ENCODE peak calls at places on chromosome 20, in four cellular contexts. One of them, this sample, is unnamed.

GRCh38 chr20:17646901-17647301 is 35.1 kb downstream of the RRBP1 start:
- DNase-seq in fibroblast of lung: no peak
- DNase-seq in H1: no peak
- DNase-seq in IMR-90: no peak
- DNase-seq in this sample: no peak

GRCh38 chr20:3209023-3209945 is at the start of gene ITPA:
- DNase-seq in IMR-90: peak; percentile 20
- DNase-seq in H1: no peak
- DNase-seq in fibroblast of lung: peak; percentile 39
- DNase-seq in this sample: peak; percentile 27

GRCh38 chr20:8156603-8157079 is 24.6 kb downstream of the PLCB1 start:
- DNase-seq in IMR-90: peak; percentile 59
- DNase-seq in fibroblast of lung: peak; percentile 67
- DNase-seq in H1: no peak
- DNase-seq in this sample: peak; percentile 62

GRCh38 chr20:1933465-1933870 is 38.3 kb downstream of the SIRPA start:
- DNase-seq in fibroblast of lung: peak; percentile 61
- DNase-seq in H1: no peak
- DNase-seq in IMR-90: peak; percentile 36
- DNase-seq in this sample: peak; percentile 48

GRCh38 chr20:31788578-31788977 is 30.6 kb upstream of the MYLK2 start:
- DNase-seq in fibroblast of lung: no peak
- DNase-seq in H1: no peak
- DNase-seq in IMR-90: peak; percentile 28
- DNase-seq in this sample: no peak

GRCh38 chr20:34397096-34397495 is 34.0 kb downstream of the ITCH start:
- DNase-seq in IMR-90: peak; percentile 24
- DNase-seq in fibroblast of lung: peak; percentile 19
- DNase-seq in H1: no peak
- DNase-seq in this sample: no peak

GRCh38 chr20:38222231-38222922 is 38.2 kb downstream of the KIAA1755 start:
- DNase-seq in IMR-90: peak; percentile 48
- DNase-seq in fibroblast of lung: peak; percentile 26
- DNase-seq in H1: no peak
- DNase-seq in this sample: no peak

GRCh38 chr20:17887331-17888030 is 81.1 kb downstream of the SNX5 start:
- DNase-seq in fibroblast of lung: no peak
- DNase-seq in IMR-90: no peak
- DNase-seq in H1: no peak
- DNase-seq in this sample: no peak

GRCh38 chr20:48776306-48776705 is 51.5 kb downstream of the PREX1 start:
- DNase-seq in IMR-90: peak; percentile 43
- DNase-seq in H1: no peak
- DNase-seq in fibroblast of lung: peak; percentile 85
- DNase-seq in this sample: peak; percentile 76

GRCh38 chr20:35264755-35265154 is 13.2 kb downstream of the MMP24OS start:
- DNase-seq in H1: no peak
- DNase-seq in fibroblast of lung: peak; percentile 59
- DNase-seq in IMR-90: peak; percentile 22
- DNase-seq in this sample: peak; percentile 33

GRCh38 chr20:1225729-1226313 is at the start of gene RAD21L1:
- DNase-seq in fibroblast of lung: peak; percentile 67
- DNase-seq in H1: peak; percentile 65
- DNase-seq in IMR-90: peak; percentile 60
- DNase-seq in this sample: peak; percentile 34

GRCh38 chr20:20677186-20677585 is 35.3 kb downstream of the RALGAPA2 start:
- DNase-seq in IMR-90: no peak
- DNase-seq in H1: no peak
- DNase-seq in fibroblast of lung: peak; percentile 64
- DNase-seq in this sample: peak; percentile 55

GRCh38 chr20:25283221-25283951 is 35.5 kb downstream of the PYGB start:
- DNase-seq in H1: no peak
- DNase-seq in fibroblast of lung: no peak
- DNase-seq in IMR-90: no peak
- DNase-seq in this sample: no peak

GRCh38 chr20:35491823-35492222 is 36.4 kb downstream of the CEP250 start:
- DNase-seq in fibroblast of lung: peak; percentile 68
- DNase-seq in IMR-90: peak; percentile 18
- DNase-seq in H1: no peak
- DNase-seq in this sample: peak; percentile 61

GRCh38 chr20:31721408-31722332 is 998 bp downstream of the BCL2L1 start:
- DNase-seq in IMR-90: no peak
- DNase-seq in H1: no peak
- DNase-seq in fibroblast of lung: no peak
- DNase-seq in this sample: no peak

GRCh38 chr20:10201321-10201870 is 17.2 kb upstream of the SNAP25 start:
- DNase-seq in IMR-90: peak; percentile 39
- DNase-seq in H1: no peak
- DNase-seq in fibroblast of lung: peak; percentile 61
- DNase-seq in this sample: peak; percentile 45

GRCh38 chr20:50332491-50332980 is 141.9 kb downstream of the CEBPB start:
- DNase-seq in fibroblast of lung: no peak
- DNase-seq in IMR-90: no peak
- DNase-seq in H1: no peak
- DNase-seq in this sample: no peak
- H2AFZ ChIP-seq in fibroblast of lung: no peak overlapping the region
- H2AFZ ChIP-seq in IMR-90: no peak overlapping the region
- H2AFZ ChIP-seq in H1: no peak overlapping the region
- H2AFZ ChIP-seq in this sample: no peak overlapping the region

DNA sequence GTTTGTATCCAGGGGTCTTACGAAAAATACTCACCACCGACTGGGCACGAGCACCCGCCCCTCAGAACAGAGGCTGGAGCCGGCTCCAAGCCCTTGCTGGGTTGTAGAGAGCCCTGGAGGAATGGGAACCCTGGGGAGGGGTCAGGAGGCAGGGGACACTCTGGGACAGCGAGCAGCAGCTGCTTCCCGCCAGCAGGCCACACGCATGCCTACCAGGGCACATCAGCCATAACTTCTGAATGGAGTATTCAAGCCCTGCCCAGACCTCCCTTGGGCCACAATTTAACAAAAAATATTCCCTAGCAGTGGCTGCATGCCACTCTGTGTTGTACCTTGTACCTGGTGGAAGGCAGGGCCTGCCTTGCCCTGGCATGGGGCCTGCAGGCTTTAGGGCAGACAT is 31.6 kb upstream of the CD93 start:
- DNase-seq in H1: no peak
- DNase-seq in IMR-90: no peak
- DNase-seq in fibroblast of lung: no peak
- DNase-seq in this sample: no peak
- H3K27ac ChIP-seq in H1: no peak overlapping the region
- H3K27ac ChIP-seq in IMR-90: no peak overlapping the region
- H3K27ac ChIP-seq in fibroblast of lung: no peak overlapping the region
- H3K27ac ChIP-seq in this sample: no peak overlapping the region

DNA sequence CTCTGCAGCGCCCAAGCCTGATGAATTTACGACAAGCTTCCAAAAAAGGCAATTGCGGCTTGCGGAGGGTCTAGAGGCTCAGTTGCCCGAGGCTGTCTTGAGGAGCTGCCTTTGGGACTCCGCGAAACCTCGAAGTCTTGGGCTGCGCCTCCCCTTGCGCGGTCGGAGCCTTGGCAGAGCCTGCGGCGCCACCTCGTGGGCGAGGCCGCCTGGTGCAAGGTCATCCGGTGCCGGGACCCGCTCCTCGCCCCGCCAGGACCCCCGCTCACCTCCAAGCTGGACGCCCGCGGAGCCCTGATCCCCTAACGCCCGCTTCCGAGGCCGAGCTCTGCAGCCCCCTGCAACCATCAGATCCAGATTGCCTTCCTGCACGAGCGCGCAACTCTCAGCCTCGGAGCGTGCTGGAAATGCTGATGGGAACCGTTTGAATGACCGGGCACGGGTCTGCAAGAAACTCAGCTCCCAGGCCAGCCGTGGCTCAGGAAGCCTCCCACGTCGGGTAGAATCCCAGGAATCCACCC is 14.9 kb upstream of the FAM210B start:
- DNase-seq in H1: peak; percentile 79
- DNase-seq in IMR-90: peak; percentile 24
- DNase-seq in fibroblast of lung: peak; percentile 27
- DNase-seq in this sample: no peak
- H2AFZ ChIP-seq in H1: peak overlapping the region; percentile 47
- H2AFZ ChIP-seq in IMR-90: peak overlapping the region; percentile 71
- H2AFZ ChIP-seq in fibroblast of lung: peak overlapping the region; percentile 30
- H2AFZ ChIP-seq in this sample: peak overlapping the region; percentile 77

DNA sequence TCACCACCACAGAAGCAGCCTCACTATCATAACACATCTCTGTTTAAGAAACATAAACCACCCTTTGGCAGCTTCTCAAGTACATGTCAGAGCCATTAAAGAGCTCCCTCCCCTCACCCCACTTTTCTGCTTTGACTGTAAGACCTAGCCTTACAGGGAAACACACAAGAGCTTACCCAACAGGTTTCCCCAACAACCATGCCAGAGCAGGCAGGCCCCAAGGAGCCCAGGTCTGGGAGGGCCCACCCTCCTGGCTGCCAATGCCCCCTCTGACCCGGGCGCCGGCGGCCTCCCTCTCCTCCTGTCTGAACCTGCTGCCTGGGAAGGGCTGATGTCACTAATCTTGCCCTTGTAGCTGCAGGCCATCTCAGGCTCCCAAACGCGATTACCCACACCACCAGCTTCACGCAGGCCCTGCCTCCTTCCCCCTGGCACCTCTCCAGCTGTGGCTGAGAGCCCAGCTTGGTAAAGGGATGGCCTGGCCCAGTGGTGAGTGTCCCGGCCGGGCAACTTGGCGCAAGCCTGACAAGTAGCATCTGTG is 402.0 kb downstream of the MAFB start:
- DNase-seq in fibroblast of lung: no peak
- DNase-seq in IMR-90: no peak
- DNase-seq in H1: no peak
- DNase-seq in this sample: no peak
- H3K27ac ChIP-seq in fibroblast of lung: no peak overlapping the region
- H3K27ac ChIP-seq in IMR-90: no peak overlapping the region
- H3K27ac ChIP-seq in H1: no peak overlapping the region
- H3K27ac ChIP-seq in this sample: no peak overlapping the region

GRCh38 chr20:63972312-63973159 is 2.8 kb upstream of the ZNF512B start:
- DNase-seq in IMR-90: no peak
- DNase-seq in H1: no peak
- DNase-seq in fibroblast of lung: no peak
- DNase-seq in this sample: no peak
- H2AFZ ChIP-seq in IMR-90: peak overlapping the region; percentile 49
- H2AFZ ChIP-seq in H1: no peak overlapping the region
- H2AFZ ChIP-seq in fibroblast of lung: no peak overlapping the region
- H2AFZ ChIP-seq in this sample: no peak overlapping the region

DNA sequence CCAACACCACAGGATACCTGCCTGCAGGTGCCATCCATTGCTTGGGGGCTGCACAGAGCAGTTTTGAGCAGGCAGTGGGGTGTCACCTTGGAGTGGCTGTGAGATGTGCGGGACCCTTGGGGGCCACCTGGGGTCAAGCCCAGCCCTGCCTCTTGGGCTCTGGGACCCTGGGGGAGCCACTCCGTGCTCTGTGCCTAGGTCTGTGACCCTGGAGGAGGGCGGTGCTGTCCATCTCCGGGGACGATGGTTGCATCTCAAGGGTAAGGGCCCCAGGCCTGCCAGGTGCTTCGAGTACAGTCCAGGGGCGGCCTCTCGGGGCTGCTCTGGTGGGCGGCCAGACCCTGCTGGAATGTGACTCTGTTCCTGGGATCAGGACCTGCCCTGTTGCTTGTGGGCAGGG is 8.7 kb upstream of the GATA5 start:
- DNase-seq in H1: no peak
- DNase-seq in IMR-90: no peak
- DNase-seq in fibroblast of lung: no peak
- DNase-seq in this sample: no peak
- H3K27ac ChIP-seq in H1: no peak overlapping the region
- H3K27ac ChIP-seq in IMR-90: no peak overlapping the region
- H3K27ac ChIP-seq in fibroblast of lung: no peak overlapping the region
- H3K27ac ChIP-seq in this sample: no peak overlapping the region

GRCh38 chr20:11429889-11430580 is 487.7 kb upstream of the BTBD3 start:
- DNase-seq in IMR-90: no peak
- DNase-seq in fibroblast of lung: no peak
- DNase-seq in H1: no peak
- DNase-seq in this sample: no peak

GRCh38 chr20:11430652-11431051 is 487.0 kb upstream of the BTBD3 start:
- DNase-seq in H1: no peak
- DNase-seq in IMR-90: no peak
- DNase-seq in fibroblast of lung: no peak
- DNase-seq in this sample: no peak

GRCh38 chr20:11431613-11432012 is 486.1 kb upstream of the BTBD3 start:
- DNase-seq in fibroblast of lung: peak; percentile 89
- DNase-seq in IMR-90: no peak
- DNase-seq in H1: no peak
- DNase-seq in this sample: peak; percentile 88

GRCh38 chr20:11429168-11429567 is 488.5 kb upstream of the BTBD3 start:
- DNase-seq in fibroblast of lung: no peak
- DNase-seq in IMR-90: no peak
- DNase-seq in H1: no peak
- DNase-seq in this sample: no peak

DNA sequence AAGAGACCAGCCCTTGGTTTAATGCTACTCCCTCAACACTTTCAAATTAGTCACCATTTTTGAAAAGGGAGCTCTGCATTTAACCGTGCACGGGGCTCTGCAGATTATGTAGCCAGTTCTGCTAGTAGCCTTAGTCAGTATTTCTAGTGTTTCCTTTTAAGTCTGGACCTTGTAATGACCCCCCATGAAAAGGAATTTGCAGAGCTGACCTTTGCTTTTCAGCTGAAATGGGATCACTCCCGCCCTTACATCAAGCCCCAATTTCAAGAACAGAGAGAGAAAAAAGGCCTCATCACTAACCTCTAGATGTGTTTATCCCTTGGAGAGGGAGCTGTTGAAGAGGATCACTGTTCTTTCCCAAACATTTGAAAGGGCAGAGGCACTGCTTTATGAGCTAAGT is 490.8 kb upstream of the BTBD3 start:
- DNase-seq in H1: no peak
- DNase-seq in IMR-90: no peak
- DNase-seq in fibroblast of lung: no peak
- DNase-seq in this sample: no peak
- H2AFZ ChIP-seq in H1: peak overlapping the region; percentile 77
- H2AFZ ChIP-seq in IMR-90: no peak overlapping the region
- H2AFZ ChIP-seq in fibroblast of lung: no peak overlapping the region
- H2AFZ ChIP-seq in this sample: no peak overlapping the region

DNA sequence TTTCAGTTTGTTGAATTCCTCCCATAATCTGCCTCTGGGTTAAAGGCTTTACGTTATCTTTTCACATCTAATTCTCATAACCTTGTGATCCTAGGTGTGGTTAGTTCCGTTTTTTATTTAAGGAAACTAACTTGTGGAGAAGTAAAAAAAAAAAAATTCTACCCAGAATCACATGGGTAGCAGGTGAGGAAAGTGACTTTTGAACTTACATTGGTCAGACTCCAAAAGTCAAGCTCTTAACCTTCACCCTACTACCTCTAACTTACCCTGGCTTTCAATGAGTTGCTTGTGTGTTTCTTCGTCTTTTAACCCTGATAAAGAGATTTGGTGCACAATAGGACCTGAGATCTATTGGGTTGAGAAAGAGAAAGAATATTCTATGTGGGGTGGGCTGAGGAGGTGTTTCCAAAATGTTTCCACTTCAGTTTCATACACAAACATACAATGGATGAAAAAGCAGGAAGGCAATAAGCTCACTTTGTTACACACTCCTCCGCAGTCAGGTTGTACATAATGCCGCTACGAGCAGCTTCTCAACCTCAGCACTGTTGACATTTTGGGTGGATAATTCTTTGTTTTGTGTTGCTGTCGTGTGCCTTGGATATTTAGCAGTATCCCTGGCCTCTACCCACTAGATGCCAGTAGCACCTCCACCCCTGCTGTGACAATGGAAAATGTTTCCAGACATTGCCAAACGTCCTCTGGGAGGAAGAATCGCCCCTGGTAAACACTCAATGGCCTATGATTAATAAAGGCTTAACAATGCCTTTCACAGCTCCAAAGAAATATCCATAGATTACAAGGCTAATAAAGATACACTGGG is 193.0 kb upstream of the ZNF217 start:
- DNase-seq in fibroblast of lung: no peak
- DNase-seq in IMR-90: no peak
- DNase-seq in H1: no peak
- DNase-seq in this sample: no peak
- H3K27ac ChIP-seq in fibroblast of lung: no peak overlapping the region
- H3K27ac ChIP-seq in IMR-90: no peak overlapping the region
- H3K27ac ChIP-seq in H1: no peak overlapping the region
- H3K27ac ChIP-seq in this sample: no peak overlapping the region

This sample was measured in astrocyte.